ENCODE peak calls at places on chromosomes 11 and 22, in eight cellular contexts. B is stomach; V is mucosa of descending colon; P is MM.1S; N is CD4-positive, alpha-beta T cell; S is neural progenitor cell; A is dorsolateral prefrontal cortex; X is upper lobe of right lung. D is an unnamed sample.

GRCh38 chr11:123429851-123430735 is at the start of gene GRAMD1B:
- DNase-seq in B (peak; percentile 47), V (peak; percentile 42), P (peak; percentile 73), N (peak; percentile 75), S (peak; percentile 95), A (peak; percentile 51), X (peak; percentile 77), D (peak; percentile 66)

GRCh38 chr22:39148727-39149535 is 3.5 kb downstream of the CBX7 start:
- DNase-seq in B (peak; percentile 47), V (peak; percentile 56), P (peak; percentile 82), N (peak; percentile 47), S (peak; percentile 56), A (no peak), X (peak; percentile 71), D (no peak)

GRCh38 chr11:25938952-25939351 is 393.0 kb upstream of the ANO3 start:
- DNase-seq in B (no peak), V (no peak), P (no peak), N (no peak), S (peak; percentile 66), A (no peak), X (no peak), D (no peak)

GRCh38 chr11:126329644-126330200 is 25.8 kb upstream of the ST3GAL4 start:
- DNase-seq in B (no peak), V (no peak), P (no peak), N (no peak), S (no peak), A (no peak), X (no peak), D (no peak)

GRCh38 chr11:31487848-31488247 is 21.6 kb downstream of the IMMP1L start:
- DNase-seq in B (no peak), V (peak; percentile 20), P (peak; percentile 34), N (no peak), S (peak; percentile 41), A (no peak), X (no peak), D (peak; percentile 4)

GRCh38 chr11:12693485-12694181 is 19.4 kb downstream of the TEAD1 start:
- DNase-seq in B (peak; percentile 42), V (peak; percentile 62), P (no peak), N (no peak), S (no peak), A (peak; percentile 11), X (peak; percentile 71), D (no peak)

GRCh38 chr11:120510406-120511115 is 987 bp upstream of the GRIK4 start:
- DNase-seq in B (no peak), V (no peak), P (no peak), N (no peak), S (no peak), A (no peak), X (peak; percentile 53), D (no peak)

GRCh38 chr11:33920838-33921613 is 29.1 kb upstream of the LMO2 start:
- DNase-seq in B (no peak), V (no peak), P (no peak), N (no peak), S (no peak), A (no peak), X (no peak), D (no peak)

GRCh38 chr11:60926500-60926899 is 2.2 kb downstream of the TMEM132A start:
- DNase-seq in B (no peak), V (no peak), P (no peak), N (no peak), S (no peak), A (peak; percentile 70), X (no peak), D (no peak)

DNA sequence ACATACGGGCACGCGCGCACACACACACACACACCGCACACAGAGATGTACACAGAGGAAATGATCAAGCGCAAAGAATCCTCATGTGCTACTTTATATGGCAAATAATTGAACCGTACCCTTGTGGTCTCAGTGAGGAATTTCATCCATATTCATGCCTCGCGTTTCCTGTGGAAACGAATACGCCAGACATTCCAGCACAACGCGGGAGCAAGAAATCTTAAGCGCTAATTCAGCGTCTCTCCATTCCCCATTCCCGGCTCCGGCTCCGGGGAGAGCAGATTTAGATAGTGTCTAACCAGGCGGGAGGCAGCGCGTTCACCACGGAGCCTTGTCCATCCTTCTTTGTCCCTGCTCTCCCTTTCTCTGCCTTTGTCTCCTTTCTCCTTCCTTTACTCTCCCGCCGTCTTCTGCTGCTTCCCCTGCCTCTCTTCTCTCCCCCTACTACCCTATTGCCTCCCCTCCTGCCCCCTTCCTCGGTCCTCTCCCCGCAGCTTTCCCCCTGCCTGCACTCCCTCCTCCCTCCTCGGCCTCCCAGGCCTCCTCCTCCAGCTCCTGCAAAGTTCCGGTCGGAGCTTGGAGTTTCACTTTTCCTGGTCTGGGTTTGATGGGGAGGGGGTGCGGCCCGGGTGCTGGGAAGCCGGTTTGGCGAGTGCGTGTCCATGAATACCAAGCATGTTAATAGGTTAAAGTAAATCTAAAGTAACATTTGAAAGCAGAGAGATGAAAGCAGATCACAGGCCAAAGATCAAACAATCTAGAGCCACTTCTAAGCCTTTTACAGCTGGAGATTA is 579.3 kb downstream of the BUD13 start:
- DNase-seq in B (peak; percentile 67), V (peak; percentile 48), P (no peak), N (no peak), S (peak; percentile 79), A (peak; percentile 70), X (peak; percentile 92), D (peak; percentile 45)
- TF ChIP-seq CTCF in B (peak; percentile 20), V (no peak), P (no peak), N (no peak), S (peak; percentile 27), A (no peak), X (peak; percentile 29), D (peak; percentile 58)

GRCh38 chr11:32729976-32730375 is 64.5 kb downstream of the CCDC73 start:
- DNase-seq in B (no peak), V (no peak), P (no peak), N (no peak), S (no peak), A (no peak), X (no peak), D (no peak)
- TF ChIP-seq CTCF in B (no peak), V (no peak), P (no peak), N (no peak), S (no peak), A (no peak), X (no peak), D (no peak)

DNA sequence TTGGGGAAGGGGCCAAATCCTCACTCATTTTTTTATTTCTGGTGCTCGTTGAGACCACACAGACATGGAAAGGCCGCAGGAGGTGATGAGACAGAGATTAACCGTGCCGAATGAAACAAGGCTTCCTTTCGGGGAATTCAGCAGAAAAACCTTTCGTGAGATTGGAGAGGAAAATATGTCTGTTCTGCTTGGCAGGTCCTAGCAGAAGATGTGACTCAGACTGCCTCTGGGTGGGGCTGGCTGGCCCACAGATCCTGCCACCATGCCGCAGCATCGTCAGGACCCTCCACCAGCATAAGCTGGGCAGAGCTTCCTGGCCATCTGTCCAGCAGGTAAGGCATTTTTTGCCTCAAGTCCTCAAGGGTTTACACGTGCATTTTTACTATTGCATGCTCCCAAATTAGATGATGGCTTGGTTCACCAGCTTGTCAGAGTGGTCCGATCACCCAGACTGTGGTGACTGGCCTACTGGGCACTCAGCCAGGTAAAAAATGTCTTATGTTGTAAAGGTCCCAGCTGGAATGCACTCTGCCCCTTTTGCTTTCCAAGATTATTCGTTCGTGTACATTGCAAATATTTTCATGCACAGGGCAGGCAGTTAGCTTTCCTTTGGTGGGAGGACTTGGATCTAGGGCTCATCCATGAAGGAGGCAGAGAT is 1.5 kb downstream of the DDB2 start:
- DNase-seq in B (peak; percentile 69), V (peak; percentile 78), P (peak; percentile 8), N (peak; percentile 33), S (peak; percentile 32), A (peak; percentile 41), X (no peak), D (no peak)
- TF ChIP-seq CTCF in B (no peak), V (no peak), P (peak; percentile 19), N (no peak), S (peak; percentile 19), A (no peak), X (peak; percentile 14), D (no peak)

GRCh38 chr22:19596680-19597398 is 72.6 kb upstream of the CLDN5 start:
- DNase-seq in B (no peak), V (no peak), P (no peak), N (no peak), S (no peak), A (no peak), X (no peak), D (no peak)

GRCh38 chr22:19599626-19600243 is 75.5 kb upstream of the CLDN5 start:
- DNase-seq in B (no peak), V (no peak), P (no peak), N (no peak), S (no peak), A (no peak), X (no peak), D (no peak)

GRCh38 chr22:19597399-19597735 is 73.2 kb upstream of the CLDN5 start:
- DNase-seq in B (no peak), V (no peak), P (no peak), N (peak; percentile 48), S (no peak), A (no peak), X (no peak), D (no peak)

GRCh38 chr22:19599004-19599403 is 74.8 kb upstream of the CLDN5 start:
- DNase-seq in B (no peak), V (no peak), P (no peak), N (no peak), S (no peak), A (no peak), X (no peak), D (no peak)

DNA sequence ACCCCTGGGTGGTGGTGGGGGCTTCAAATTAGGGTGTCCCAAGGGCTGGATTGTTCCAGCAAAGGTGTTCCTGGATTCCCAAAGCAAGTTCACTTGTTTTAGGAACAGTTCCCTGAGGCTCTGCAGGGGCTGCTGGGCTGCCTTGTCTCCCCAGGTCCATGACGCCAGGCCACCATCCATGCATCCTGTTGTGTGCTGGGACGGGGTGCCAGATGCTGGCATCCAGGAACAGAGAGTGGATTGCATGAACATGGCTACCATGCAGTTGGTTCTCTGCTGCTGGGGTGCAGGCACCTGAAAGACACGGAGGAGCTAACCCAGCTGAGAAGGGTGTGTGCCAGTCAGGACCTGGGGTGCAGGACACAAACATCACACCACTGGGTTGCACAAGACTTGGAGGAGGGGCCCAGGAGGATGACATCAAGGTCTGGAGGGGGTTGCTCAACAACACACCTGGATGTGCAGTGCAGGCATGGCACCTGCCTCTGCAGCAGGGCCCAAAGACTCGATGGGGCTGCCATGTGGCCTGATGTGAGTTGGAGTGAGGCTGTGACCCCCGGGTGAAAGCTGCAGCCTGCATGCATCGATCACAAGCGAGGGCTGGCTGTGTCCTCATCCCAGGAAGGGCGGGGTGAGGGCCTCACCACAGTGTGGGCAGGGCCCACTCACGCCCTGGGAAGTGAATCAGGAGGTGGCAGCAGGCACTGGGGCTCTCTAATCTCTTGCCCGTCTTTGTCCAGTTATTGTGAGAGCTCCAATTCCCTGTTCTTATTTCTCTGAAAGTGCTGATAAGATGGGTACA is 74.0 kb upstream of the CLDN5 start:
- DNase-seq in B (no peak), V (no peak), P (no peak), N (peak; percentile 18), S (no peak), A (no peak), X (peak; percentile 68), D (no peak)
- TF ChIP-seq CTCF in B (no peak), V (no peak), P (no peak), N (no peak), S (no peak), A (no peak), X (no peak), D (no peak)